ENCODE peak calls at places on chromosomes 4 and X, in seven cellular contexts. One of them, this sample, is unnamed.

GRCh38 chr4:158841540-158841939 is 72.7 kb downstream of the FNIP2 start:
- DNase-seq in transverse colon: no peak
- DNase-seq in spleen: no peak
- DNase-seq in A549: no peak
- DNase-seq in NB4: no peak
- DNase-seq in breast epithelium: no peak
- DNase-seq in K562: no peak
- DNase-seq in this sample: no peak

GRCh38 chrX:121308276-121308805 is 260.9 kb downstream of the GLUD2 start:
- DNase-seq in transverse colon: peak
- DNase-seq in spleen: no peak
- DNase-seq in A549: peak
- DNase-seq in NB4: peak
- DNase-seq in breast epithelium: no peak
- DNase-seq in K562: peak
- DNase-seq in this sample: no peak

GRCh38 chr4:180669637-180670036 is 1573.6 kb upstream of the TENM3 start:
- DNase-seq in transverse colon: no peak
- DNase-seq in spleen: no peak
- DNase-seq in A549: no peak
- DNase-seq in NB4: no peak
- DNase-seq in breast epithelium: no peak
- DNase-seq in K562: no peak
- DNase-seq in this sample: no peak

GRCh38 chrX:123392921-123393320 is 208.8 kb downstream of the GRIA3 start:
- DNase-seq in transverse colon: no peak
- DNase-seq in spleen: no peak
- DNase-seq in A549: no peak
- DNase-seq in NB4: no peak
- DNase-seq in breast epithelium: no peak
- DNase-seq in K562: no peak
- DNase-seq in this sample: no peak

GRCh38 chrX:132217203-132218073 is 1.8 kb downstream of the RAP2C start:
- DNase-seq in transverse colon: peak
- DNase-seq in spleen: peak
- DNase-seq in A549: peak
- DNase-seq in NB4: peak
- DNase-seq in breast epithelium: peak
- DNase-seq in K562: peak
- DNase-seq in this sample: peak

GRCh38 chr4:52028970-52029369 is 8.8 kb upstream of the LRRC66 start:
- DNase-seq in transverse colon: no peak
- DNase-seq in spleen: no peak
- DNase-seq in A549: no peak
- DNase-seq in NB4: no peak
- DNase-seq in breast epithelium: no peak
- DNase-seq in K562: no peak
- DNase-seq in this sample: no peak

GRCh38 chr4:107519057-107519456 is 201.0 kb downstream of the PAPSS1 start:
- DNase-seq in transverse colon: peak
- DNase-seq in spleen: no peak
- DNase-seq in A549: no peak
- DNase-seq in NB4: peak
- DNase-seq in breast epithelium: no peak
- DNase-seq in K562: no peak
- DNase-seq in this sample: no peak

GRCh38 chr4:134911941-134912340 is 710.4 kb upstream of the PABPC4L start:
- DNase-seq in transverse colon: no peak
- DNase-seq in spleen: no peak
- DNase-seq in A549: no peak
- DNase-seq in NB4: no peak
- DNase-seq in breast epithelium: no peak
- DNase-seq in K562: no peak
- DNase-seq in this sample: no peak

GRCh38 chr4:150149381-150149780 is 71.1 kb downstream of the DCLK2 start:
- DNase-seq in transverse colon: no peak
- DNase-seq in spleen: no peak
- DNase-seq in A549: no peak
- DNase-seq in NB4: no peak
- DNase-seq in breast epithelium: no peak
- DNase-seq in K562: no peak
- DNase-seq in this sample: no peak

GRCh38 chr4:39029752-39030694 is 2.2 kb downstream of the TMEM156 start:
- DNase-seq in transverse colon: no peak
- DNase-seq in spleen: no peak
- DNase-seq in A549: no peak
- DNase-seq in NB4: peak
- DNase-seq in breast epithelium: no peak
- DNase-seq in K562: no peak
- DNase-seq in this sample: no peak

GRCh38 chr4:2949782-2950125 is 13.5 kb downstream of the NOP14 start:
- DNase-seq in transverse colon: no peak
- DNase-seq in spleen: peak
- DNase-seq in A549: no peak
- DNase-seq in NB4: no peak
- DNase-seq in breast epithelium: no peak
- DNase-seq in K562: no peak
- DNase-seq in this sample: no peak

GRCh38 chr4:2948895-2949781 is 14.1 kb downstream of the NOP14 start:
- DNase-seq in transverse colon: no peak
- DNase-seq in spleen: no peak
- DNase-seq in A549: no peak
- DNase-seq in NB4: peak
- DNase-seq in breast epithelium: peak
- DNase-seq in K562: no peak
- DNase-seq in this sample: peak

GRCh38 chr4:2946812-2947600 is 16.2 kb downstream of the NOP14 start:
- DNase-seq in transverse colon: no peak
- DNase-seq in spleen: peak
- DNase-seq in A549: no peak
- DNase-seq in NB4: no peak
- DNase-seq in breast epithelium: peak
- DNase-seq in K562: no peak
- DNase-seq in this sample: no peak

GRCh38 chr4:2950221-2950989 is 12.8 kb downstream of the NOP14 start:
- DNase-seq in transverse colon: no peak
- DNase-seq in spleen: peak
- DNase-seq in A549: no peak
- DNase-seq in NB4: no peak
- DNase-seq in breast epithelium: no peak
- DNase-seq in K562: no peak
- DNase-seq in this sample: no peak

GRCh38 chr4:2947926-2948325 is 15.3 kb downstream of the NOP14 start:
- DNase-seq in transverse colon: no peak
- DNase-seq in spleen: peak
- DNase-seq in A549: no peak
- DNase-seq in NB4: no peak
- DNase-seq in breast epithelium: peak
- DNase-seq in K562: no peak
- DNase-seq in this sample: no peak
- TF ChIP-seq POLR2A in transverse colon: no peak
- TF ChIP-seq POLR2A in spleen: no peak
- TF ChIP-seq POLR2A in A549: no peak
- TF ChIP-seq POLR2A in NB4: no peak
- TF ChIP-seq POLR2A in breast epithelium: no peak
- TF ChIP-seq POLR2A in K562: no peak
- TF ChIP-seq POLR2A in this sample: no peak

GRCh38 chr4:55947912-55948725 is 626 bp upstream of the CEP135 start:
- DNase-seq in transverse colon: no peak
- DNase-seq in spleen: no peak
- DNase-seq in A549: peak
- DNase-seq in NB4: peak
- DNase-seq in breast epithelium: no peak
- DNase-seq in K562: peak
- DNase-seq in this sample: peak
- TF ChIP-seq POLR2A in transverse colon: no peak
- TF ChIP-seq POLR2A in spleen: peak
- TF ChIP-seq POLR2A in A549: no peak
- TF ChIP-seq POLR2A in NB4: no peak
- TF ChIP-seq POLR2A in breast epithelium: no peak
- TF ChIP-seq POLR2A in K562: no peak
- TF ChIP-seq POLR2A in this sample: no peak

GRCh38 chrX:12975999-12976558 is 1.2 kb downstream of the TMSB4X start:
- DNase-seq in transverse colon: no peak
- DNase-seq in spleen: peak
- DNase-seq in A549: peak
- DNase-seq in NB4: peak
- DNase-seq in breast epithelium: no peak
- DNase-seq in K562: peak
- DNase-seq in this sample: peak

GRCh38 chrX:12977761-12978204 is 2.9 kb downstream of the TMSB4X start:
- DNase-seq in transverse colon: no peak
- DNase-seq in spleen: no peak
- DNase-seq in A549: no peak
- DNase-seq in NB4: no peak
- DNase-seq in breast epithelium: no peak
- DNase-seq in K562: no peak
- DNase-seq in this sample: no peak

GRCh38 chrX:12979630-12980015 is 4.7 kb downstream of the TMSB4X start:
- DNase-seq in transverse colon: no peak
- DNase-seq in spleen: no peak
- DNase-seq in A549: no peak
- DNase-seq in NB4: no peak
- DNase-seq in breast epithelium: no peak
- DNase-seq in K562: no peak
- DNase-seq in this sample: no peak

GRCh38 chrX:12979011-12979629 is 4.2 kb downstream of the TMSB4X start:
- DNase-seq in transverse colon: no peak
- DNase-seq in spleen: no peak
- DNase-seq in A549: no peak
- DNase-seq in NB4: no peak
- DNase-seq in breast epithelium: no peak
- DNase-seq in K562: no peak
- DNase-seq in this sample: no peak

GRCh38 chrX:12978205-12979010 is 3.5 kb downstream of the TMSB4X start:
- DNase-seq in transverse colon: peak
- DNase-seq in spleen: peak
- DNase-seq in A549: no peak
- DNase-seq in NB4: peak
- DNase-seq in breast epithelium: no peak
- DNase-seq in K562: no peak
- DNase-seq in this sample: peak
- TF ChIP-seq POLR2A in transverse colon: peak
- TF ChIP-seq POLR2A in spleen: no peak
- TF ChIP-seq POLR2A in A549: peak
- TF ChIP-seq POLR2A in NB4: peak
- TF ChIP-seq POLR2A in breast epithelium: no peak
- TF ChIP-seq POLR2A in K562: peak
- TF ChIP-seq POLR2A in this sample: no peak

GRCh38 chr4:40240040-40240653 is 43.3 kb downstream of the RHOH start:
- DNase-seq in transverse colon: no peak
- DNase-seq in spleen: no peak
- DNase-seq in A549: no peak
- DNase-seq in NB4: no peak
- DNase-seq in breast epithelium: no peak
- DNase-seq in K562: no peak
- DNase-seq in this sample: no peak

GRCh38 chr4:40238700-40239548 is 42.1 kb downstream of the RHOH start:
- DNase-seq in transverse colon: peak
- DNase-seq in spleen: peak
- DNase-seq in A549: no peak
- DNase-seq in NB4: peak
- DNase-seq in breast epithelium: no peak
- DNase-seq in K562: peak
- DNase-seq in this sample: peak

GRCh38 chr4:40241026-40241425 is 44.2 kb downstream of the RHOH start:
- DNase-seq in transverse colon: no peak
- DNase-seq in spleen: no peak
- DNase-seq in A549: no peak
- DNase-seq in NB4: no peak
- DNase-seq in breast epithelium: no peak
- DNase-seq in K562: no peak
- DNase-seq in this sample: no peak

GRCh38 chr4:40234519-40235039 is 37.7 kb downstream of the RHOH start:
- DNase-seq in transverse colon: no peak
- DNase-seq in spleen: no peak
- DNase-seq in A549: no peak
- DNase-seq in NB4: no peak
- DNase-seq in breast epithelium: no peak
- DNase-seq in K562: no peak
- DNase-seq in this sample: no peak

DNA sequence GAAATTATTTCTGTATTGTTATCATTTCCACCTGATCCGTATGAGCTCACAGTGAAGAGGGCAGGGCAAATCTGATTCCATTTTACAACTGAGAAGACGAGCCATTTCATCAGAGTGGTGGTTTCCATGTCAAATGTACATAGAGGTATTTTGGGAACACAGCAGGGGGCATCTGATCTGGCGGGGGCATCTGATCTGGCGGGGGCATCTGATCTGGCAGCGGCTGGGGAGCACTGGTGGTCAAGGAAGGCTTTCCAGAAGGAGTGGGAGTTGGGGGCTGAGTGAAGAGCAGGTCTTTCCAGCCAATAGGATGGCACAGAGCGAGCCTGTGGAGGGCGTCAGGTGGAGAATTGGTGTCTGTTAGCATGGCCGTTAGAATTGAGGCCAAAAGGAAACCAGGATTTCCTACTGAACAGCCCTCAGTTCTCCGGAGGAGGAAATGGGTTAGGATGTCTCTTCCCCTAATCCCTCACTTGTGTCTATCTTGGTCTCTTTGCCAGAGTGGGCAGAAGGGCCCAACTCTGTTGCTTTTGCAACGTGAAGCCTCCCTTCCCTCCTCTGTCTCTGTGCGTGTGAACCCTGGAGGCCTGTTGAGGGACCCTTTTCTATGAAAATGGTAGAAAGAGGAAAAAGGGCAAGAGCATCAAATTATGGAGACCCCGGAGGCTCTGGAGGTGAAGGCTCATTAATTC is 41.3 kb downstream of the RHOH start:
- DNase-seq in transverse colon: no peak
- DNase-seq in spleen: no peak
- DNase-seq in A549: no peak
- DNase-seq in NB4: no peak
- DNase-seq in breast epithelium: no peak
- DNase-seq in K562: peak
- DNase-seq in this sample: no peak
- TF ChIP-seq POLR2A in transverse colon: no peak
- TF ChIP-seq POLR2A in spleen: no peak
- TF ChIP-seq POLR2A in A549: no peak
- TF ChIP-seq POLR2A in NB4: no peak
- TF ChIP-seq POLR2A in breast epithelium: no peak
- TF ChIP-seq POLR2A in K562: no peak
- TF ChIP-seq POLR2A in this sample: no peak